ENCODE peak calls at places on chromosomes 6 and 20, in four cellular contexts. One of them, this sample, is unnamed.

GRCh38 chr6:157017861-157018260 is 240.7 kb downstream of the ARID1B start:
- DNase-seq in IMR-90: peak; percentile 15
- DNase-seq in K562: no peak
- DNase-seq in GM12878: no peak
- DNase-seq in this sample: no peak

GRCh38 chr6:152124432-152125074 is 317.1 kb downstream of the ESR1 start:
- DNase-seq in IMR-90: peak; percentile 75
- DNase-seq in K562: peak; percentile 43
- DNase-seq in GM12878: no peak
- DNase-seq in this sample: peak; percentile 56

GRCh38 chr6:155628315-155628714 is 172.7 kb upstream of the NOX3 start:
- DNase-seq in IMR-90: no peak
- DNase-seq in K562: no peak
- DNase-seq in GM12878: peak; percentile 8
- DNase-seq in this sample: no peak

GRCh38 chr6:127464161-127464880 is 5.1 kb upstream of the KIAA0408 start:
- DNase-seq in IMR-90: peak; percentile 85
- DNase-seq in K562: no peak
- DNase-seq in GM12878: no peak
- DNase-seq in this sample: no peak

GRCh38 chr20:36538026-36538764 is 3.1 kb upstream of the MYL9 start:
- DNase-seq in IMR-90: peak; percentile 60
- DNase-seq in K562: no peak
- DNase-seq in GM12878: no peak
- DNase-seq in this sample: no peak

GRCh38 chr6:41970436-41970846 is 28.8 kb upstream of the CCND3 start:
- DNase-seq in IMR-90: peak; percentile 38
- DNase-seq in K562: no peak
- DNase-seq in GM12878: no peak
- DNase-seq in this sample: peak; percentile 65

GRCh38 chr6:80789912-80790635 is 683.6 kb downstream of the BCKDHB start:
- DNase-seq in IMR-90: peak; percentile 35
- DNase-seq in K562: no peak
- DNase-seq in GM12878: no peak
- DNase-seq in this sample: no peak

GRCh38 chr6:162964703-162965140 is 236.9 kb downstream of the PACRG start:
- DNase-seq in IMR-90: peak; percentile 99
- DNase-seq in K562: no peak
- DNase-seq in GM12878: no peak
- DNase-seq in this sample: no peak

GRCh38 chr20:12941025-12941424 is 67.7 kb upstream of the SPTLC3 start:
- DNase-seq in IMR-90: no peak
- DNase-seq in K562: no peak
- DNase-seq in GM12878: no peak
- DNase-seq in this sample: no peak

GRCh38 chr6:1856381-1856780 is 246.7 kb downstream of the FOXC1 start:
- DNase-seq in IMR-90: peak; percentile 75
- DNase-seq in K562: no peak
- DNase-seq in GM12878: peak; percentile 60
- DNase-seq in this sample: no peak

GRCh38 chr6:159505140-159505922 is 187.7 kb downstream of the SOD2 start:
- DNase-seq in IMR-90: no peak
- DNase-seq in K562: no peak
- DNase-seq in GM12878: no peak
- DNase-seq in this sample: no peak

GRCh38 chr6:87637106-87637505 is 47.2 kb downstream of the ORC3 start:
- DNase-seq in IMR-90: no peak
- DNase-seq in K562: no peak
- DNase-seq in GM12878: no peak
- DNase-seq in this sample: no peak

GRCh38 chr6:137874204-137875001 is 7.3 kb downstream of the TNFAIP3 start:
- DNase-seq in IMR-90: no peak
- DNase-seq in K562: no peak
- DNase-seq in GM12878: no peak
- DNase-seq in this sample: peak; percentile 31

GRCh38 chr20:44170796-44171410 is 16.1 kb downstream of the JPH2 start:
- DNase-seq in IMR-90: no peak
- DNase-seq in K562: no peak
- DNase-seq in GM12878: no peak
- DNase-seq in this sample: no peak

GRCh38 chr20:17725094-17725835 is 25.5 kb downstream of the BANF2 start:
- DNase-seq in IMR-90: no peak
- DNase-seq in K562: no peak
- DNase-seq in GM12878: no peak
- DNase-seq in this sample: no peak

GRCh38 chr6:169155481-169155880 is 98.2 kb downstream of the THBS2 start:
- DNase-seq in IMR-90: no peak
- DNase-seq in K562: no peak
- DNase-seq in GM12878: no peak
- DNase-seq in this sample: no peak

GRCh38 chr6:159221486-159222170 is 52.4 kb downstream of the FNDC1 start:
- DNase-seq in IMR-90: no peak
- DNase-seq in K562: no peak
- DNase-seq in GM12878: no peak
- DNase-seq in this sample: no peak

GRCh38 chr6:125564941-125565340 is 184.5 kb upstream of the HEY2 start:
- DNase-seq in IMR-90: no peak
- DNase-seq in K562: no peak
- DNase-seq in GM12878: no peak
- DNase-seq in this sample: no peak

GRCh38 chr6:159929819-159930218 is 39.0 kb downstream of the MAS1 start:
- DNase-seq in IMR-90: no peak
- DNase-seq in K562: no peak
- DNase-seq in GM12878: peak; percentile 73
- DNase-seq in this sample: no peak

GRCh38 chr20:7031222-7031621 is 263.7 kb downstream of the BMP2 start:
- DNase-seq in IMR-90: no peak
- DNase-seq in K562: no peak
- DNase-seq in GM12878: no peak
- DNase-seq in this sample: no peak

GRCh38 chr20:2305479-2305878 is 9.7 kb downstream of the TGM3 start:
- DNase-seq in IMR-90: no peak
- DNase-seq in K562: no peak
- DNase-seq in GM12878: no peak
- DNase-seq in this sample: no peak

GRCh38 chr6:17207281-17207680 is 73.9 kb upstream of the RBM24 start:
- DNase-seq in IMR-90: peak; percentile 9
- DNase-seq in K562: no peak
- DNase-seq in GM12878: no peak
- DNase-seq in this sample: no peak

GRCh38 chr6:21898107-21898796 is 304.7 kb downstream of the SOX4 start:
- DNase-seq in IMR-90: peak; percentile 87
- DNase-seq in K562: no peak
- DNase-seq in GM12878: no peak
- DNase-seq in this sample: no peak

GRCh38 chr20:50130995-50131394 is 18.0 kb upstream of the UBE2V1 start:
- DNase-seq in IMR-90: peak; percentile 53
- DNase-seq in K562: no peak
- DNase-seq in GM12878: no peak
- DNase-seq in this sample: no peak

DNA sequence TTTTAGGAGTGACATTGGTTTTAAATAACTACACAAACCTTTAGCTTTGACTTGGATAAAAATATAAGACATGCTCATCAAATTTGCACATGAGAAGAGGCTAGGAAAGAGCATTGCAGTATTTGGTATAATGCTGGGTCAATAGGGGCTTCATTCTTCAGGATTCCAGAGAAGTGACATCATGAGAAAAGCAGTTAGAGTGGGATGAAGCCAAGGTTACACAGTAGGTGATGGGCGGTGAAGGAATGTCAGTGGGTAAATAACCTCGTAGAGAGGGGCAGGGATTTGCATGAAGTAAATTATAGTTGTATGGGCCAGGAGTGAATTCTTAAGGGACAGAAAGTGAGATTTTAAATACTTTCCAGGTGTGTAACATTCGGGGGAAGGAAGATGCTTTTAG is 216.2 kb downstream of the RFPL4B start:
- DNase-seq in IMR-90: peak; percentile 72
- DNase-seq in K562: no peak
- DNase-seq in GM12878: no peak
- DNase-seq in this sample: no peak
- TF ChIP-seq RAD21 in IMR-90: no peak
- TF ChIP-seq RAD21 in K562: no peak
- TF ChIP-seq RAD21 in GM12878: no peak
- TF ChIP-seq RAD21 in this sample: no peak

GRCh38 chr6:144634371-144634770 is 349.2 kb downstream of the UTRN start:
- DNase-seq in IMR-90: no peak
- DNase-seq in K562: no peak
- DNase-seq in GM12878: no peak
- DNase-seq in this sample: no peak
- H3K4me3 ChIP-seq in IMR-90: no peak overlapping the region
- H3K4me3 ChIP-seq in K562: no peak overlapping the region
- H3K4me3 ChIP-seq in GM12878: no peak overlapping the region
- H3K4me3 ChIP-seq in this sample: no peak overlapping the region

GRCh38 chr6:54107470-54107869 is 3.8 kb upstream of the MLIP start:
- DNase-seq in IMR-90: no peak
- DNase-seq in K562: no peak
- DNase-seq in GM12878: no peak
- DNase-seq in this sample: no peak
- TF ChIP-seq ELK1 in IMR-90: no peak
- TF ChIP-seq ELK1 in K562: no peak
- TF ChIP-seq ELK1 in GM12878: no peak
- TF ChIP-seq ELK1 in this sample: no peak

GRCh38 chr20:8313073-8313472 is 181.0 kb downstream of the PLCB1 start:
- DNase-seq in IMR-90: no peak
- DNase-seq in K562: no peak
- DNase-seq in GM12878: no peak
- DNase-seq in this sample: no peak

GRCh38 chr20:8310618-8311017 is 178.6 kb downstream of the PLCB1 start:
- DNase-seq in IMR-90: no peak
- DNase-seq in K562: no peak
- DNase-seq in GM12878: no peak
- DNase-seq in this sample: no peak

GRCh38 chr20:8305449-8305978 is 173.4 kb downstream of the PLCB1 start:
- DNase-seq in IMR-90: peak; percentile 33
- DNase-seq in K562: peak; percentile 34
- DNase-seq in GM12878: peak; percentile 30
- DNase-seq in this sample: peak; percentile 71

GRCh38 chr20:8306916-8307315 is 174.8 kb downstream of the PLCB1 start:
- DNase-seq in IMR-90: no peak
- DNase-seq in K562: no peak
- DNase-seq in GM12878: no peak
- DNase-seq in this sample: no peak

GRCh38 chr20:8309638-8310037 is 177.6 kb downstream of the PLCB1 start:
- DNase-seq in IMR-90: peak; percentile 15
- DNase-seq in K562: no peak
- DNase-seq in GM12878: no peak
- DNase-seq in this sample: no peak
- TF ChIP-seq RAD21 in IMR-90: no peak
- TF ChIP-seq RAD21 in K562: no peak
- TF ChIP-seq RAD21 in GM12878: no peak
- TF ChIP-seq RAD21 in this sample: no peak

GRCh38 chr6:109075934-109076333 is 18.7 kb downstream of the SESN1 start:
- DNase-seq in IMR-90: peak; percentile 51
- DNase-seq in K562: no peak
- DNase-seq in GM12878: no peak
- DNase-seq in this sample: no peak
- H3K4me3 ChIP-seq in IMR-90: no peak overlapping the region
- H3K4me3 ChIP-seq in K562: no peak overlapping the region
- H3K4me3 ChIP-seq in GM12878: no peak overlapping the region
- H3K4me3 ChIP-seq in this sample: no peak overlapping the region